ENCODE peak calls at places on chromosomes 1 and 21, in seven cellular contexts. L, T, F, K, E, B and O are unnamed samples.

GRCh38 chr1:1895456-1896333 is 4.8 kb upstream of the GNB1 start:
- DNase-seq in L (no peak), B (no peak), E (no peak), T (no peak), K (no peak), F (no peak), O (no peak)

GRCh38 chr1:109823543-109824348 is 60.0 kb upstream of the EPS8L3 start:
- DNase-seq in E (peak), T (no peak), B (peak), L (no peak), F (peak), K (peak), O (no peak)

GRCh38 chr1:52602328-52603300 is at the start of gene GPX7:
- DNase-seq in L (peak), F (peak), T (no peak), E (peak), B (peak), K (peak), O (no peak)

GRCh38 chr1:234550341-234551031 is 59.5 kb downstream of the IRF2BP2 start:
- DNase-seq in F (no peak), T (no peak), B (no peak), K (no peak), L (no peak), E (no peak), O (no peak)

GRCh38 chr1:244173240-244173639 is 122.2 kb downstream of the ZBTB18 start:
- DNase-seq in L (no peak), T (no peak), B (no peak), K (no peak), E (no peak), F (no peak), O (no peak)

GRCh38 chr1:219273088-219273686 is 99.5 kb downstream of the LYPLAL1 start:
- DNase-seq in E (no peak), K (no peak), L (no peak), T (no peak), F (no peak), B (no peak), O (no peak)

GRCh38 chr1:119673171-119673940 is 25.3 kb upstream of the ZNF697 start:
- DNase-seq in T (no peak), K (no peak), F (no peak), L (peak), B (no peak), E (peak), O (no peak)

GRCh38 chr1:183025782-183026774 is 2.9 kb downstream of the LAMC1 start:
- DNase-seq in T (no peak), E (peak), B (no peak), L (peak), F (no peak), K (no peak), O (no peak)

GRCh38 chr1:229148041-229148671 is 122.8 kb upstream of the RAB4A start:
- DNase-seq in K (peak), B (no peak), E (no peak), L (peak), T (no peak), F (peak), O (no peak)

GRCh38 chr1:111290640-111291039 is at the start of gene CHIA:
- DNase-seq in E (no peak), K (peak), F (no peak), L (peak), T (no peak), B (no peak), O (no peak)

GRCh38 chr21:42220138-42220701 is 1.3 kb downstream of the ABCG1 start:
- DNase-seq in L (peak), F (peak), E (peak), T (no peak), B (peak), K (peak), O (peak)

GRCh38 chr1:223765719-223766340 is 53.5 kb downstream of the CAPN2 start:
- DNase-seq in F (no peak), B (no peak), K (no peak), T (no peak), E (no peak), L (no peak), O (no peak)

GRCh38 chr1:41618066-41618825 is 133.8 kb upstream of the EDN2 start:
- DNase-seq in E (peak), L (peak), B (peak), T (no peak), K (peak), F (peak), O (no peak)

GRCh38 chr1:218656301-218657037 is 311.3 kb downstream of the TGFB2 start:
- DNase-seq in T (no peak), L (no peak), K (no peak), B (no peak), F (no peak), E (peak), O (no peak)

GRCh38 chr1:217261636-217262035 is 369.3 kb downstream of the GPATCH2 start:
- DNase-seq in B (no peak), K (no peak), L (no peak), E (no peak), F (no peak), T (no peak), O (no peak)

GRCh38 chr1:182110635-182111034 is 49.1 kb upstream of the ZNF648 start:
- DNase-seq in B (no peak), F (no peak), E (no peak), L (no peak), K (no peak), T (no peak), O (no peak)

GRCh38 chr21:26835027-26835713 is 10.0 kb downstream of the ADAMTS1 start:
- DNase-seq in B (no peak), K (no peak), T (no peak), E (peak), L (peak), F (no peak), O (no peak)

GRCh38 chr1:174157157-174157806 is 2.0 kb upstream of the RABGAP1L start:
- DNase-seq in T (no peak), E (no peak), L (no peak), F (no peak), B (no peak), K (no peak), O (peak)

GRCh38 chr1:77686784-77687518 is 4.5 kb upstream of the ZZZ3 start:
- DNase-seq in F (peak), L (no peak), B (no peak), K (peak), E (no peak), T (no peak), O (no peak)

GRCh38 chr1:35902671-35903070 is 19.7 kb downstream of the AGO1 start:
- DNase-seq in T (no peak), K (no peak), B (no peak), L (no peak), E (no peak), F (no peak), O (no peak)

DNA sequence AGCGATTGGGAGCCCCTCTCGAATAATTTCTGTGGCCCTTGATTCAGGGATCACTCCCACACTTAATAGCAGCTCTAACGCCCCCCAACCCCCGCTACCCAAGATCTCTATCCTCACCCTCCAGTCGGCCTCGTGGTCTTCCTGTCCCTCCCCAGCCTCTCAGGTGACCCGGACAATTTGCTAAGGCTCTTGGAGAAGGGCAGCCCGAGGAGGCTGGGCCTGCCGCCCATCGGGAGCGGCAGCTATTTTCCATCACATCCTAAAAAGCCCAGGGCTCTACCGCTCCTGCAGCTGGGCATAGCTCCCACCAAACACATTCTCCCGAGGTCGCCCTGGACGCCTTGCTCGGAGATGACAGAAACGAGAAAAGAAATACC is 12.0 kb upstream of the PHLDA3 start:
- DNase-seq in B (no peak), E (no peak), L (no peak), K (no peak), T (no peak), F (no peak), O (no peak)
- H3K4me3 ChIP-seq in B (peak), E (peak), L (peak), K (peak), T (peak), F (peak), O (peak)

DNA sequence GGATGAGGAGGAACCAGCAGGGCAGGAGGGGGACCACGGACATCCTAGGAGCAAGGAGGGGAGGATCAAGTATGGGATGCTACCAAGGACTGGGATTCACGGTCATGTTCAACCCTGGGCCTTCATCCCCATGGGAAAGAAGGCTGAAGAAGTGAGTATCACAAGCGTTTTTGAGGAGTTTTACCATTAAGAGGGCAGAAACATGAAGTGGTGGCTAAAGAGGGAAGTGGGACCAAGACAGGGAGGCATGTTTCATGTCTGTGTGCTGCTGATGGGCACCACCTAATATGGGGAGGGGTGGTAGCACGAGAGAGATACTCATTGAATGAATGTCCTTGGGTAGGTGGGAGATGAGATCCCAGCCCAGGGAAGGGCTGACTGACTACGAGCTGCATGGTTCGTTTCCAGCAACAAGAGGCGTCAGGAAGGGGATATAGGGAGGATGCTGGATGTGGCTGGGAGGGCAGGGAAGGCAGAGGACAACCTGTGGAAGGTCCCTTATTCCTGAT is 11.3 kb upstream of the LSS start:
- DNase-seq in B (no peak), F (no peak), E (no peak), T (no peak), K (no peak), L (no peak), O (no peak)
- TF ChIP-seq CTCF in B (no peak), F (no peak), E (no peak), T (no peak), K (no peak), L (no peak), O (no peak)

DNA sequence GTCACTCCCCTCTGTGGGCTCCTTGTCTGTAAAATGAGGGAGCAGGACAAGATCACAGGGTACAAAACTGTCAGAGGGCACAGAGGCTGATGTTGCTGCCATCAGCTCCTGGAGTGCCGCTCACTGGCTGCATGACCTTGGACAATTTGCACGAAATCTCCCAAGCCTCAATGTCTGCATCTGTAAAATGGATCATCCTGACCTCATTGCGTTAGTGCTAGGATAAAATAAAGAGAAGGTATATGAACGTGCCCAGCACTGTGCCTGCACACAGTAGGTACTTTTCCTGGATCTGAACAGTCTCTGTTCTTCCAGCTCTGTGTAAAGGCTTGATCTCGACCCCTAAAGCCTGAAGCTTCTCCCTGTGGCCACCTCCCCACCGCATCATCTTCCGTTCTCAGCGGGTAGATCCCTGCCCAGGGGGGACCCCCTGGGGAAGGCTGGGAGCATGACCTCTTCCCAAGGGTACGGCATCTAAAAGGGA is 12.9 kb downstream of the TNFRSF1B start:
- DNase-seq in B (no peak), F (no peak), T (no peak), K (no peak), L (no peak), E (no peak), O (no peak)
- H3K4me3 ChIP-seq in B (no peak), F (no peak), T (no peak), K (no peak), L (no peak), E (no peak), O (no peak)

GRCh38 chr1:67144696-67145095 is 9.9 kb upstream of the C1orf141 start:
- DNase-seq in K (no peak), L (peak), B (no peak), F (no peak), E (no peak), T (no peak), O (no peak)
- TF ChIP-seq CTCF in K (no peak), L (peak), B (no peak), F (no peak), E (peak), T (peak), O (peak)

GRCh38 chr21:46568562-46568961 is 36.3 kb downstream of the S100B start:
- DNase-seq in L (no peak), K (no peak), T (no peak), B (no peak), E (no peak), F (no peak), O (no peak)
- H3K4me3 ChIP-seq in L (no peak), K (no peak), T (no peak), B (no peak), E (no peak), F (no peak), O (no peak)

DNA sequence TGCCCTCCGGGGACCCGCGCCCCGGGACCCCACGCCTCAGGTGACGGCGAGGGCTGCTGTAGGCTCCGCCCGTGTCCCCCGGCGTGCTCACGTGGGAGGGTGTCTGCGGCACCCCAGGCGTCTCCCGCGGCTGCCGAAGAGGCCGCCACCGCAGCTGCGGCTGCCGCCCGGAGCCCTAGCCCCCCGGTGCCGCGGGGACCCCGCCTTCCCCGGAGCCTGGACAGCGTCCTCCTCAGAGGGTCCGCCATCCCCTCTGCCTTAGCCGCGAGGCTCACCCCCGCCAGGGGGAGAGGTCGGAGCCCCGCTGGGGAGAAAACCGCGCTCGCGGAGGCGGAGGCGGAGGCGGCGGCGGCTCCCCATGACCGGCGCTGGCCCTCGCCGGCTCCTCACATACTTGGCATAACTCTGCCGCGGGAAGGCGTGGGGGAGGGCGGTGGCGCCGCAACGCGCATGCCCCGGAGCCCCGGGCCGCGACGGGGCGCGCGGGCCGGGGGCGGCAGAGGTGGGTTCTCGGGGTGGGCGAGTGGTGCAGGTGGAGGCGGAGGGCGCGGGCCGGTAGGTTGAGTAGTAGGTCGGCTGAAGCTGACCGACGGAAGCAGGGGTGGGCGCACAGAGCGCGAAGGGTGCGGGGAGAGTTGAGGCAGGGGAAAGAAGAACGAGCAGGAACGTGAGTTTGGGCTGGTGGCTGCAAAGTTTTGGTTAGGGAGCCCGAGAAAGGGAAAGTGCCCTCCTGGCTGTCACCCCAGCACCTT is 700 bp upstream of the SYDE2 start:
- DNase-seq in K (peak), L (peak), E (peak), B (peak), F (peak), T (no peak), O (no peak)
- TF ChIP-seq CTCF in K (no peak), L (no peak), E (no peak), B (no peak), F (no peak), T (no peak), O (no peak)

GRCh38 chr1:51578383-51579109 is 38.3 kb upstream of the OSBPL9 start:
- DNase-seq in L (no peak), B (no peak), F (no peak), K (no peak), E (no peak), T (no peak), O (peak)

GRCh38 chr1:51584021-51584420 is 32.9 kb upstream of the OSBPL9 start:
- DNase-seq in B (no peak), T (no peak), E (no peak), F (no peak), K (no peak), L (no peak), O (no peak)

GRCh38 chr1:51581286-51581685 is 35.6 kb upstream of the OSBPL9 start:
- DNase-seq in L (no peak), E (no peak), B (no peak), K (no peak), T (no peak), F (no peak), O (no peak)

DNA sequence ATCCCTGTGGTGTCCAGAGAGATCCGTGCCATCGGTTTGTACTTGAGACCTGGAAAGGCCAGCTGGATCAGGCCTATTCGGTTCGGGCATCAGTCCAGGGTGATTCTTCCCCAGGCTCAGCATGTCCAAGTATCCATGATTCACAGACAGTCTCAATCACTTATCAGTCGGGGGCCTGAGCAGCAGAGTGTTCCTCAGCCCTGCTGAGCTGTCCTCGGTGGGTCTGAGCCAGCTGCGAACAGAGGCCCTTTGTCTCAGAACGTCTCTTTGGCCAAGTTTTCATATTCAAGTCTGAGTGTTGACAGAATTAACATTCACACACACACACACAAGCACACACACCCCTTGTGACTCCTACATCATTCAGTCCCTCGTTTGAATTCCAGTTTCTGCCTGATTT is 33.4 kb upstream of the OSBPL9 start:
- DNase-seq in F (peak), B (no peak), T (no peak), L (peak), K (peak), E (peak), O (no peak)
- H3K4me3 ChIP-seq in F (no peak), B (no peak), T (no peak), L (no peak), K (no peak), E (no peak), O (no peak)